ENCODE peak calls at places on chromosomes 1 and 21, in ten cellular contexts. One of them, this sample, is unnamed.
A peak's percentile ranks its signal among the peaks of the same experiment; 100 is the strongest.

GRCh38 chr1:42676534-42677087 is 5.6 kb upstream of the YBX1 start:
- DNase-seq in cardiac muscle cell: no peak
- DNase-seq in lung: no peak
- DNase-seq in CD4-positive, CD25-positive, alpha-beta regulatory T cell: no peak
- DNase-seq in iPS DF 6.9: no peak
- DNase-seq in brain microvascular endothelial cell: no peak
- DNase-seq in A549: no peak
- DNase-seq in AG04450: no peak
- DNase-seq in adrenal gland: no peak
- DNase-seq in psoas muscle: no peak
- DNase-seq in this sample: no peak

GRCh38 chr1:32611859-32612188 is 38.5 kb downstream of the ZBTB8OS start:
- DNase-seq in CD4-positive, CD25-positive, alpha-beta regulatory T cell: no peak
- DNase-seq in iPS DF 6.9: no peak
- DNase-seq in adrenal gland: no peak
- DNase-seq in brain microvascular endothelial cell: no peak
- DNase-seq in cardiac muscle cell: no peak
- DNase-seq in A549: no peak
- DNase-seq in psoas muscle: no peak
- DNase-seq in AG04450: no peak
- DNase-seq in lung: no peak
- DNase-seq in this sample: no peak

GRCh38 chr21:44512496-44513388 is 27.3 kb downstream of the KRTAP10-1 start:
- DNase-seq in iPS DF 6.9: no peak
- DNase-seq in brain microvascular endothelial cell: no peak
- DNase-seq in lung: no peak
- DNase-seq in A549: no peak
- DNase-seq in adrenal gland: no peak
- DNase-seq in cardiac muscle cell: no peak
- DNase-seq in CD4-positive, CD25-positive, alpha-beta regulatory T cell: no peak
- DNase-seq in AG04450: no peak
- DNase-seq in psoas muscle: no peak
- DNase-seq in this sample: no peak

GRCh38 chr1:85327759-85328158 is 51.3 kb upstream of the BCL10 start:
- DNase-seq in A549: no peak
- DNase-seq in iPS DF 6.9: no peak
- DNase-seq in cardiac muscle cell: no peak
- DNase-seq in brain microvascular endothelial cell: no peak
- DNase-seq in lung: no peak
- DNase-seq in adrenal gland: no peak
- DNase-seq in CD4-positive, CD25-positive, alpha-beta regulatory T cell: no peak
- DNase-seq in psoas muscle: no peak
- DNase-seq in AG04450: no peak
- DNase-seq in this sample: peak; percentile 80

GRCh38 chr1:64150266-64150665 is 53.2 kb upstream of the UBE2U start:
- DNase-seq in iPS DF 6.9: no peak
- DNase-seq in A549: no peak
- DNase-seq in adrenal gland: no peak
- DNase-seq in psoas muscle: no peak
- DNase-seq in CD4-positive, CD25-positive, alpha-beta regulatory T cell: no peak
- DNase-seq in brain microvascular endothelial cell: no peak
- DNase-seq in AG04450: no peak
- DNase-seq in cardiac muscle cell: no peak
- DNase-seq in lung: no peak
- DNase-seq in this sample: no peak

GRCh38 chr1:165114022-165114888 is 242.3 kb downstream of the LMX1A start:
- DNase-seq in CD4-positive, CD25-positive, alpha-beta regulatory T cell: no peak
- DNase-seq in lung: no peak
- DNase-seq in A549: peak; percentile 59
- DNase-seq in adrenal gland: peak; percentile 77
- DNase-seq in iPS DF 6.9: peak; percentile 60
- DNase-seq in psoas muscle: no peak
- DNase-seq in AG04450: no peak
- DNase-seq in brain microvascular endothelial cell: peak; percentile 52
- DNase-seq in cardiac muscle cell: peak; percentile 74
- DNase-seq in this sample: peak; percentile 44

GRCh38 chr1:246791303-246791918 is 67.2 kb downstream of the SCCPDH start:
- DNase-seq in adrenal gland: no peak
- DNase-seq in lung: no peak
- DNase-seq in cardiac muscle cell: no peak
- DNase-seq in psoas muscle: no peak
- DNase-seq in iPS DF 6.9: no peak
- DNase-seq in AG04450: no peak
- DNase-seq in CD4-positive, CD25-positive, alpha-beta regulatory T cell: no peak
- DNase-seq in A549: no peak
- DNase-seq in brain microvascular endothelial cell: no peak
- DNase-seq in this sample: no peak

GRCh38 chr1:166960871-166961474 is 14.4 kb downstream of the ILDR2 start:
- DNase-seq in A549: no peak
- DNase-seq in adrenal gland: no peak
- DNase-seq in psoas muscle: no peak
- DNase-seq in CD4-positive, CD25-positive, alpha-beta regulatory T cell: no peak
- DNase-seq in brain microvascular endothelial cell: no peak
- DNase-seq in iPS DF 6.9: no peak
- DNase-seq in AG04450: no peak
- DNase-seq in lung: no peak
- DNase-seq in cardiac muscle cell: no peak
- DNase-seq in this sample: no peak

GRCh38 chr1:20720631-20721051 is 2.8 kb upstream of the KIF17 start:
- DNase-seq in lung: no peak
- DNase-seq in psoas muscle: no peak
- DNase-seq in iPS DF 6.9: no peak
- DNase-seq in brain microvascular endothelial cell: no peak
- DNase-seq in CD4-positive, CD25-positive, alpha-beta regulatory T cell: no peak
- DNase-seq in AG04450: no peak
- DNase-seq in A549: no peak
- DNase-seq in adrenal gland: no peak
- DNase-seq in cardiac muscle cell: no peak
- DNase-seq in this sample: no peak

GRCh38 chr1:165069829-165070228 is 286.7 kb downstream of the LMX1A start:
- DNase-seq in A549: no peak
- DNase-seq in cardiac muscle cell: no peak
- DNase-seq in CD4-positive, CD25-positive, alpha-beta regulatory T cell: no peak
- DNase-seq in iPS DF 6.9: no peak
- DNase-seq in AG04450: no peak
- DNase-seq in psoas muscle: no peak
- DNase-seq in adrenal gland: no peak
- DNase-seq in lung: no peak
- DNase-seq in brain microvascular endothelial cell: no peak
- DNase-seq in this sample: no peak

GRCh38 chr1:156922986-156923564 is 2.6 kb downstream of the LRRC71 start:
- DNase-seq in psoas muscle: no peak
- DNase-seq in CD4-positive, CD25-positive, alpha-beta regulatory T cell: no peak
- DNase-seq in A549: no peak
- DNase-seq in cardiac muscle cell: no peak
- DNase-seq in iPS DF 6.9: no peak
- DNase-seq in AG04450: no peak
- DNase-seq in brain microvascular endothelial cell: no peak
- DNase-seq in adrenal gland: no peak
- DNase-seq in lung: no peak
- DNase-seq in this sample: no peak

GRCh38 chr1:156923565-156924477 is 3.4 kb downstream of the LRRC71 start:
- DNase-seq in AG04450: no peak
- DNase-seq in iPS DF 6.9: no peak
- DNase-seq in A549: no peak
- DNase-seq in adrenal gland: no peak
- DNase-seq in brain microvascular endothelial cell: no peak
- DNase-seq in psoas muscle: no peak
- DNase-seq in lung: no peak
- DNase-seq in cardiac muscle cell: peak; percentile 35
- DNase-seq in CD4-positive, CD25-positive, alpha-beta regulatory T cell: no peak
- DNase-seq in this sample: no peak

GRCh38 chr1:156921053-156921529 is 659 bp downstream of the LRRC71 start:
- DNase-seq in CD4-positive, CD25-positive, alpha-beta regulatory T cell: no peak
- DNase-seq in cardiac muscle cell: no peak
- DNase-seq in A549: no peak
- DNase-seq in adrenal gland: no peak
- DNase-seq in brain microvascular endothelial cell: no peak
- DNase-seq in psoas muscle: no peak
- DNase-seq in iPS DF 6.9: no peak
- DNase-seq in AG04450: no peak
- DNase-seq in lung: no peak
- DNase-seq in this sample: no peak

GRCh38 chr1:156924478-156925153 is 4.2 kb downstream of the LRRC71 start:
- DNase-seq in cardiac muscle cell: no peak
- DNase-seq in lung: no peak
- DNase-seq in brain microvascular endothelial cell: no peak
- DNase-seq in adrenal gland: no peak
- DNase-seq in psoas muscle: no peak
- DNase-seq in AG04450: no peak
- DNase-seq in CD4-positive, CD25-positive, alpha-beta regulatory T cell: no peak
- DNase-seq in A549: no peak
- DNase-seq in iPS DF 6.9: no peak
- DNase-seq in this sample: no peak

DNA sequence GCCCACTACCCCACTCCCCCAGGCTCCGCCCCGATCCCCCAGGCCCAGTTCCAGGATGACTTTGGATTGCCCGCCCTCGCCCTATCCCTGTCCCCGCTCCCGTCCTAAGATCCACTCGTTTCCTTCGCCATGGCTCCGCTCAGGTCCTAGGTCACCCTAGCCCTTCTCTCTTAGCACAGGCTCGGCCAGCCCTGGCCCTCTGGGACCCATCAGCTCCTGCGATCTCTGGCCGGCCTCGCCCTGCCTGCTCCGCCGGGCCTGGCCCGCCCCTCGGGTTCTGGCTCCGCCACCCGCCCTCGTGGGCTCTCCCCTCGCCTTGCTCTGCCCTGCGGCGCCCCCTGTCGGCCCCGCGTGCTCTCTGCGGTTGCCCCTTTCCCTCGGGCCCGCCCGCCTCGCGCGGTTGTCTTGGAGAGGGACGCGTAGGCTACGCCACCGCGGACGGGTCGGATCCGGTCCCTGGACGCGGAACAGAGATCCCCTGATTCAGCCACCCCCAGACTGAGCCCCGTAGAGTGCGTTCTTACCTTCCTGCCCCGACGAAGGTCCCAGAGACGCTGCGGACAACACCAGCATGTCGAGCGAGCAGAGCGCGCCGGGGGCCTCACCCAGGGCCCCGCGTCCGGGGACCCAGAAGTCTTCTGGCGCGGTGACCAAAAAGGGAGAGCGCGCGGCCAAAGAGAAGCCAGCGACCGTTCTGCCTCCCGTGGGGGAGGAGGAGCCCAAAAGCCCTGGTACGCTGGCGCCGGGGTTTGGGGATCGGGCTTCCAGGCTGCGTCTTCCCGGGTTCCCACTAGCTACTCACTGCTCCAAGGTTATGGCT is at the start of gene LRRC71:
- DNase-seq in adrenal gland: peak; percentile 89
- DNase-seq in psoas muscle: peak; percentile 82
- DNase-seq in cardiac muscle cell: peak; percentile 91
- DNase-seq in brain microvascular endothelial cell: peak; percentile 56
- DNase-seq in iPS DF 6.9: peak; percentile 67
- DNase-seq in lung: peak; percentile 72
- DNase-seq in CD4-positive, CD25-positive, alpha-beta regulatory T cell: peak; percentile 40
- DNase-seq in A549: peak; percentile 79
- DNase-seq in AG04450: peak; percentile 29
- DNase-seq in this sample: peak; percentile 83
- H3K4me3 ChIP-seq in adrenal gland: no peak within 1 kb of the TSS
- H3K4me3 ChIP-seq in psoas muscle: peak within 1 kb of the TSS; percentile 41
- H3K4me3 ChIP-seq in cardiac muscle cell: peak within 1 kb of the TSS; percentile 18
- H3K4me3 ChIP-seq in brain microvascular endothelial cell: peak within 1 kb of the TSS; percentile 33
- H3K4me3 ChIP-seq in iPS DF 6.9: peak within 1 kb of the TSS; percentile 40
- H3K4me3 ChIP-seq in lung: no peak within 1 kb of the TSS
- H3K4me3 ChIP-seq in CD4-positive, CD25-positive, alpha-beta regulatory T cell: no peak within 1 kb of the TSS
- H3K4me3 ChIP-seq in A549: peak within 1 kb of the TSS; percentile 29
- H3K4me3 ChIP-seq in AG04450: peak within 1 kb of the TSS; percentile 45
- H3K4me3 ChIP-seq in this sample: peak within 1 kb of the TSS; percentile 48

DNA sequence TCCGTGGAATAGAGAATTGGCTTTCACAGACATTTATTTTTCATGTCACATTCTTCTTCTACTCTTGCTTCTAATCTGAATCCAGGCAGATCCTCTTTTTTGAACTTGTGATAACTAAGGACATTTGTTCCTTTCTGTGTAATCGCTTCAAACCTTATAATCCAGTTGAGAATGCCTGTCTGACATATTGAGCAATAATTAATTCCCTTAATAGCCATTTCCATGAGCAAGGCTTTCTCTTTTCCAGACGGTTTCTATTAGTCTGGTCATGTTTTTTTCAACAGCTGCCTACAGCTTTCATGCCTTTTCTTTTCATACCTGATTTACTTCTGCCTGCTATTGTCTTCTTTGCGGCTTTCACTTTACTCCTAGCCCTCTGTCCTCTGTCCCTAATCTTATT is 163.4 kb downstream of the CYYR1 start:
- DNase-seq in cardiac muscle cell: no peak
- DNase-seq in adrenal gland: no peak
- DNase-seq in A549: no peak
- DNase-seq in brain microvascular endothelial cell: no peak
- DNase-seq in AG04450: no peak
- DNase-seq in iPS DF 6.9: no peak
- DNase-seq in lung: no peak
- DNase-seq in CD4-positive, CD25-positive, alpha-beta regulatory T cell: no peak
- DNase-seq in psoas muscle: no peak
- DNase-seq in this sample: peak; percentile 23
- H3K4me3 ChIP-seq in cardiac muscle cell: no peak overlapping the region
- H3K4me3 ChIP-seq in adrenal gland: no peak overlapping the region
- H3K4me3 ChIP-seq in A549: no peak overlapping the region
- H3K4me3 ChIP-seq in brain microvascular endothelial cell: no peak overlapping the region
- H3K4me3 ChIP-seq in AG04450: no peak overlapping the region
- H3K4me3 ChIP-seq in iPS DF 6.9: no peak overlapping the region
- H3K4me3 ChIP-seq in lung: no peak overlapping the region
- H3K4me3 ChIP-seq in CD4-positive, CD25-positive, alpha-beta regulatory T cell: no peak overlapping the region
- H3K4me3 ChIP-seq in psoas muscle: no peak overlapping the region
- H3K4me3 ChIP-seq in this sample: no peak overlapping the region

GRCh38 chr1:53198241-53198651 is 1.6 kb downstream of the CPT2 start:
- DNase-seq in lung: no peak
- DNase-seq in AG04450: no peak
- DNase-seq in CD4-positive, CD25-positive, alpha-beta regulatory T cell: no peak
- DNase-seq in psoas muscle: no peak
- DNase-seq in brain microvascular endothelial cell: no peak
- DNase-seq in iPS DF 6.9: no peak
- DNase-seq in A549: no peak
- DNase-seq in cardiac muscle cell: peak; percentile 26
- DNase-seq in adrenal gland: no peak
- DNase-seq in this sample: peak; percentile 74
- H3K4me3 ChIP-seq in lung: no peak overlapping the region
- H3K4me3 ChIP-seq in AG04450: peak overlapping the region; percentile 2
- H3K4me3 ChIP-seq in CD4-positive, CD25-positive, alpha-beta regulatory T cell: peak overlapping the region; percentile 94
- H3K4me3 ChIP-seq in psoas muscle: peak overlapping the region; percentile 93
- H3K4me3 ChIP-seq in brain microvascular endothelial cell: no peak overlapping the region
- H3K4me3 ChIP-seq in iPS DF 6.9: no peak overlapping the region
- H3K4me3 ChIP-seq in A549: no peak overlapping the region
- H3K4me3 ChIP-seq in cardiac muscle cell: no peak overlapping the region
- H3K4me3 ChIP-seq in adrenal gland: no peak overlapping the region
- H3K4me3 ChIP-seq in this sample: peak overlapping the region; percentile 91

GRCh38 chr1:116878804-116879477 is 30.8 kb upstream of the PTGFRN start:
- DNase-seq in A549: no peak
- DNase-seq in lung: no peak
- DNase-seq in AG04450: no peak
- DNase-seq in adrenal gland: no peak
- DNase-seq in CD4-positive, CD25-positive, alpha-beta regulatory T cell: no peak
- DNase-seq in psoas muscle: peak; percentile 25
- DNase-seq in iPS DF 6.9: no peak
- DNase-seq in brain microvascular endothelial cell: peak; percentile 34
- DNase-seq in cardiac muscle cell: peak; percentile 56
- DNase-seq in this sample: peak; percentile 28
- H3K4me3 ChIP-seq in A549: no peak overlapping the region
- H3K4me3 ChIP-seq in lung: no peak overlapping the region
- H3K4me3 ChIP-seq in AG04450: peak overlapping the region; percentile 4
- H3K4me3 ChIP-seq in adrenal gland: no peak overlapping the region
- H3K4me3 ChIP-seq in CD4-positive, CD25-positive, alpha-beta regulatory T cell: peak overlapping the region; percentile 75
- H3K4me3 ChIP-seq in psoas muscle: peak overlapping the region; percentile 46
- H3K4me3 ChIP-seq in iPS DF 6.9: no peak overlapping the region
- H3K4me3 ChIP-seq in brain microvascular endothelial cell: peak overlapping the region; percentile 38
- H3K4me3 ChIP-seq in cardiac muscle cell: no peak overlapping the region
- H3K4me3 ChIP-seq in this sample: peak overlapping the region; percentile 7

This sample was measured in fibroblast of villous mesenchyme.